ENCODE peak calls at places on chromosome 10, in ten cellular contexts. L, H, I, K, V, E, C, O, U and Y are unnamed samples.

GRCh38 chr10:71312840-71313789 is 5.9 kb upstream of the SLC29A3 start:
- DNase-seq in L (no peak), H (no peak), I (peak; percentile 86), K (no peak), V (no peak), E (peak; percentile 66), C (no peak), O (no peak), U (no peak), Y (no peak)

GRCh38 chr10:11454160-11454559 is 157.3 kb downstream of the USP6NL start:
- DNase-seq in L (no peak), H (no peak), I (no peak), K (no peak), V (no peak), E (no peak), C (no peak), O (no peak), U (no peak), Y (no peak)

GRCh38 chr10:78071140-78071856 is 37.6 kb downstream of the RPS24 start:
- DNase-seq in L (no peak), H (no peak), I (no peak), K (no peak), V (no peak), E (no peak), C (peak; percentile 10), O (no peak), U (no peak), Y (no peak)

GRCh38 chr10:15439381-15439837 is 68.3 kb upstream of the FAM171A1 start:
- DNase-seq in L (peak; percentile 52), H (no peak), I (no peak), K (peak; percentile 13), V (no peak), E (peak; percentile 13), C (peak; percentile 49), O (peak; percentile 71), U (peak; percentile 51), Y (no peak)

GRCh38 chr10:89591111-89591795 is 53.8 kb downstream of the PANK1 start:
- DNase-seq in L (no peak), H (no peak), I (no peak), K (no peak), V (no peak), E (peak; percentile 37), C (no peak), O (peak; percentile 51), U (no peak), Y (no peak)

GRCh38 chr10:31623466-31623865 is 304.4 kb downstream of the ZEB1 start:
- DNase-seq in L (no peak), H (peak; percentile 76), I (no peak), K (no peak), V (no peak), E (no peak), C (no peak), O (no peak), U (no peak), Y (no peak)

GRCh38 chr10:86310291-86310690 is 56.3 kb downstream of the GRID1 start:
- DNase-seq in L (no peak), H (peak; percentile 32), I (peak; percentile 29), K (no peak), V (no peak), E (no peak), C (no peak), O (no peak), U (no peak), Y (no peak)

GRCh38 chr10:124032982-124033886 is 60.2 kb downstream of the CHST15 start:
- DNase-seq in L (no peak), H (no peak), I (no peak), K (no peak), V (no peak), E (peak; percentile 93), C (no peak), O (no peak), U (no peak), Y (no peak)

GRCh38 chr10:29865700-29866355 is 193.6 kb downstream of the JCAD start:
- DNase-seq in L (no peak), H (no peak), I (no peak), K (no peak), V (no peak), E (peak; percentile 90), C (peak; percentile 74), O (no peak), U (no peak), Y (no peak)

GRCh38 chr10:16943301-16944080 is 126.3 kb upstream of the RSU1 start:
- DNase-seq in L (no peak), H (no peak), I (no peak), K (no peak), V (no peak), E (peak; percentile 32), C (no peak), O (no peak), U (no peak), Y (no peak)

GRCh38 chr10:97590082-97590747 is 694 bp downstream of the C10orf62 start:
- DNase-seq in L (no peak), H (no peak), I (no peak), K (no peak), V (no peak), E (no peak), C (no peak), O (peak; percentile 23), U (peak; percentile 4), Y (no peak)

GRCh38 chr10:104880655-104881222 is 239.6 kb downstream of the SORCS3 start:
- DNase-seq in L (no peak), H (no peak), I (no peak), K (no peak), V (no peak), E (no peak), C (peak; percentile 3), O (no peak), U (peak; percentile 29), Y (no peak)

GRCh38 chr10:132652936-132653590 is 115.5 kb downstream of the INPP5A start:
- DNase-seq in L (no peak), H (peak; percentile 60), I (no peak), K (no peak), V (no peak), E (no peak), C (no peak), O (no peak), U (no peak), Y (no peak)

GRCh38 chr10:92689663-92690210 is at the start of gene HHEX:
- DNase-seq in L (no peak), H (no peak), I (no peak), K (peak; percentile 1), V (no peak), E (peak; percentile 76), C (peak; percentile 52), O (peak; percentile 86), U (peak; percentile 87), Y (peak; percentile 62)

GRCh38 chr10:102608487-102608886 is 35.8 kb upstream of the TRIM8 start:
- DNase-seq in L (no peak), H (no peak), I (no peak), K (no peak), V (no peak), E (no peak), C (no peak), O (no peak), U (no peak), Y (no peak)

GRCh38 chr10:101060036-101060950 is 1.5 kb upstream of the KAZALD1 start:
- DNase-seq in L (peak; percentile 99), H (peak; percentile 97), I (peak; percentile 95), K (no peak), V (peak; percentile 73), E (peak; percentile 86), C (peak; percentile 93), O (peak; percentile 89), U (peak; percentile 73), Y (peak; percentile 93)

GRCh38 chr10:101063162-101063525 is 1.4 kb downstream of the KAZALD1 start:
- DNase-seq in L (no peak), H (peak; percentile 81), I (no peak), K (no peak), V (no peak), E (no peak), C (no peak), O (no peak), U (no peak), Y (peak; percentile 5)

GRCh38 chr10:101062231-101063161 is 707 bp downstream of the KAZALD1 start:
- DNase-seq in L (no peak), H (peak; percentile 77), I (no peak), K (no peak), V (no peak), E (peak; percentile 54), C (peak; percentile 88), O (peak; percentile 79), U (peak; percentile 59), Y (peak; percentile 35)

GRCh38 chr10:101060951-101061813 is 607 bp upstream of the KAZALD1 start:
- DNase-seq in L (peak; percentile 99), H (peak; percentile 98), I (peak; percentile 95), K (no peak), V (peak; percentile 73), E (peak; percentile 89), C (peak; percentile 97), O (peak; percentile 98), U (peak; percentile 99), Y (peak; percentile 96)

DNA sequence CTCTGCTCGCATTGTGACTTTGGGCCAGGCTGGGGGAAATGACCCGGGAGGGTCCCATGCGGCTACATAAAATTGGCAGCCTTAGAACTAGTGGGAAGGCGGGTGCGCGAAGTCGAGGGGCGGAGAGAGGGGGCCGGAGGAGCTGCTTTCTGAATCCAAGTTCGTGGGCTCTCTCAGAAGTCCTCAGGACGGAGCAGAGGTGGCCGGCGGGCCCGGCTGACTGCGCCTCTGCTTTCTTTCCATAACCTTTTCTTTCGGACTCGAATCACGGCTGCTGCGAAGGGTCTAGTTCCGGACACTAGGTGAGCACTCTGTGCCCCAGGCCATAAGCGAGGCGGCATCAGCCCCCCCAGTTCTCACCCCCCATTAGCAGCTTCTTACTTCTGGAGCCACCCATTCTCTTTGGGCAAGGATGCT is at the start of gene KAZALD1:
- DNase-seq in L (no peak), H (no peak), I (no peak), K (no peak), V (no peak), E (no peak), C (peak; percentile 54), O (no peak), U (no peak), Y (no peak)
- H3K4me1 ChIP-seq in L (peaks cover 41% of the 10 kb centered on the region), H (peaks cover 48% of the 10 kb centered on the region), I (peaks cover 57% of the 10 kb centered on the region), K (peaks cover 12% of the 10 kb centered on the region), V (peaks cover 43% of the 10 kb centered on the region), E (peaks cover 13% of the 10 kb centered on the region), C (peaks cover 36% of the 10 kb centered on the region), O (no peaks in the 10 kb centered on the region), U (peaks cover 19% of the 10 kb centered on the region), Y (peaks cover 29% of the 10 kb centered on the region)

GRCh38 chr10:6465854-6466524 is 114.1 kb downstream of the PRKCQ start:
- DNase-seq in L (no peak), H (no peak), I (no peak), K (no peak), V (no peak), E (no peak), C (no peak), O (no peak), U (no peak), Y (no peak)
- H3K27me3 ChIP-seq in L (no peaks in the 10 kb centered on the region), H (no peaks in the 10 kb centered on the region), I (no peaks in the 10 kb centered on the region), K (no peaks in the 10 kb centered on the region), V (no peaks in the 10 kb centered on the region), E (no peaks in the 10 kb centered on the region), C (no peaks in the 10 kb centered on the region), O (no peaks in the 10 kb centered on the region), U (no peaks in the 10 kb centered on the region), Y (no peaks in the 10 kb centered on the region)

GRCh38 chr10:5711637-5712036 is 27.0 kb downstream of the TASOR2 start:
- DNase-seq in L (no peak), H (no peak), I (no peak), K (no peak), V (no peak), E (no peak), C (no peak), O (no peak), U (no peak), Y (no peak)
- H3K4me3 ChIP-seq in L (no peak overlapping the region), H (no peak overlapping the region), I (peak overlapping the region; percentile 8), K (no peak overlapping the region), V (peak overlapping the region; percentile 42), E (peak overlapping the region; percentile 10), C (no peak overlapping the region), O (peak overlapping the region; percentile 3), U (no peak overlapping the region), Y (no peak overlapping the region)

GRCh38 chr10:13224210-13224995 is 9.8 kb downstream of the UCMA start:
- DNase-seq in L (no peak), H (peak; percentile 7), I (no peak), K (no peak), V (no peak), E (no peak), C (peak; percentile 31), O (no peak), U (no peak), Y (peak; percentile 72)
- H3K4me1 ChIP-seq in L (no peaks in the 10 kb centered on the region), H (no peaks in the 10 kb centered on the region), I (no peaks in the 10 kb centered on the region), K (no peaks in the 10 kb centered on the region), V (no peaks in the 10 kb centered on the region), E (no peaks in the 10 kb centered on the region), C (no peaks in the 10 kb centered on the region), O (no peaks in the 10 kb centered on the region), U (no peaks in the 10 kb centered on the region), Y (peaks cover 29% of the 10 kb centered on the region)